ENCODE peak calls at places on chromosomes 13 and 19, in five cellular contexts. B is neuronal stem cell, D is H1, M is mammary epithelial cell, K is PC-3. P is an unnamed sample.

GRCh38 chr19:49712397-49712859 is 21.5 kb downstream of the CPT1C start:
- DNase-seq in D (peak; percentile 74), K (peak; percentile 86), M (no peak), B (no peak), P (peak; percentile 14)

GRCh38 chr13:64090311-64090710 is 2674.7 kb upstream of the PCDH20 start:
- DNase-seq in B (no peak), D (no peak), K (no peak), M (no peak), P (no peak)

GRCh38 chr13:114148521-114148855 is 16.1 kb upstream of the RASA3 start:
- DNase-seq in D (no peak), M (no peak), K (no peak), B (no peak), P (no peak)

GRCh38 chr19:4297901-4298771 is 4.1 kb downstream of the TMIGD2 start:
- DNase-seq in B (no peak), K (no peak), D (no peak), M (no peak), P (peak; percentile 11)

GRCh38 chr13:59103004-59103768 is 1060.5 kb downstream of the DIAPH3 start:
- DNase-seq in K (no peak), D (no peak), M (no peak), B (no peak), P (peak; percentile 83)

GRCh38 chr19:35429698-35430097 is 18.4 kb upstream of the FFAR2 start:
- DNase-seq in K (no peak), B (no peak), M (no peak), D (no peak), P (no peak)

GRCh38 chr13:75250526-75251183 is 231.3 kb downstream of the TBC1D4 start:
- DNase-seq in B (no peak), M (peak; percentile 53), D (no peak), K (no peak), P (peak; percentile 82)

GRCh38 chr19:5917431-5918107 is 3.5 kb downstream of the CAPS start:
- DNase-seq in B (no peak), K (no peak), M (no peak), D (no peak), P (no peak)

GRCh38 chr13:101417043-101417406 is 717 bp upstream of the NALCN start:
- DNase-seq in K (peak; percentile 91), B (no peak), D (no peak), M (peak; percentile 87), P (peak; percentile 51)

GRCh38 chr13:74768521-74769090 is 634.4 kb upstream of the KLF12 start:
- DNase-seq in D (no peak), K (no peak), M (no peak), B (no peak), P (no peak)

GRCh38 chr13:45325806-45326205 is 15.2 kb downstream of the TPT1 start:
- DNase-seq in D (no peak), K (peak; percentile 67), M (peak; percentile 87), B (no peak), P (peak; percentile 88)

GRCh38 chr13:97574926-97575325 is 141.0 kb downstream of the RAP2A start:
- DNase-seq in K (peak; percentile 59), D (peak; percentile 34), M (peak; percentile 3), B (no peak), P (no peak)

GRCh38 chr19:35718345-35719041 is 690 bp downstream of the KMT2B start:
- DNase-seq in K (peak; percentile 9), D (no peak), M (peak; percentile 23), B (peak; percentile 21), P (no peak)

GRCh38 chr13:94309997-94310842 is 169.3 kb downstream of the DCT start:
- DNase-seq in M (peak; percentile 81), B (no peak), D (no peak), K (peak; percentile 79), P (peak; percentile 96)

DNA sequence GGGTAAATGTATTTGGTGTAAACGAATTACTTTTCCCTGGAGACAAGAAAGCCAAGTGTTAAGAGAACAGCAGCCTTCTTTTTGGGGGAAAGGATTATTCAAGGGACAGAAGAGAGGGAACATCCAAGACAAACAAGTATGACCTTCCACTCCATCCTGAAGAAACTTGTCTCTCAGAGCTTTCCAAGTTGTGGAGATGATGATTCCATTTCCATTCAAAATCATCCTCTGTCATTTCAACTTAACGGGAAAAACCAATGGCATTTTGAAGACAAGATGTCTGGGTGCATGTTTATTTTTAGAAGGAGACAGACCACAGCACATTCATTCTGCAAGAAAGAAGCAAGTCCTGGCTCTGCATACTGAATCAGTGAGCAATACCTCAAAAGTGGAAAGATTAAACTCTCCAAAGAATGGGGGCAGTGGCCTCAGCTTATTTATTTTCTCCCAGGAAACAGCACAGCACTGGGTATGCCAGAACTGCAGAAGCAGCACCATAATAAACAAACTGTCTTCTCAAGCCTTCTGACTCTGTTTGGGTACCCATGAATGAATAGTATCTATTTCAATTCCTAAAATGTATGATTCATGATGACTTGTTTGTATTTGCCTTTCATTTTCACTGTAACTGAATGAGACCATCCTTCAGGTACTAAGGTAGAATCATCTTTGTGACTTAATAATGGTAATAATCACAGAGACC is 541.0 kb downstream of the RFC3 start:
- DNase-seq in D (no peak), K (peak; percentile 83), M (peak; percentile 91), B (no peak), P (peak; percentile 95)
- H3K9ac ChIP-seq in D (no peak overlapping the region), K (peak overlapping the region; percentile 45), M (no peak overlapping the region), B (no peak overlapping the region), P (peak overlapping the region; percentile 21)

GRCh38 chr19:14432817-14433453 is at the start of gene PKN1:
- DNase-seq in D (no peak), K (peak; percentile 46), M (no peak), B (peak; percentile 67), P (no peak)

GRCh38 chr19:14435320-14436050 is 2.4 kb downstream of the PKN1 start:
- DNase-seq in M (no peak), B (no peak), K (no peak), D (no peak), P (no peak)

GRCh38 chr19:14433454-14434156 is 499 bp downstream of the PKN1 start:
- DNase-seq in M (no peak), K (peak; percentile 47), B (no peak), D (no peak), P (no peak)

GRCh38 chr19:14434157-14434501 is 1.0 kb downstream of the PKN1 start:
- DNase-seq in D (no peak), K (peak; percentile 29), B (no peak), M (no peak), P (no peak)

GRCh38 chr19:14434543-14435319 is 1.6 kb downstream of the PKN1 start:
- DNase-seq in B (no peak), M (peak; percentile 63), K (peak; percentile 78), D (no peak), P (peak; percentile 61)
- H3K9ac ChIP-seq in B (no peak overlapping the region), M (no peak overlapping the region), K (peak overlapping the region; percentile 77), D (no peak overlapping the region), P (peak overlapping the region; percentile 22)

GRCh38 chr13:87919956-87920355 is 248.8 kb downstream of the SLITRK5 start:
- DNase-seq in B (no peak), K (no peak), M (no peak), D (no peak), P (no peak)
- H3K9ac ChIP-seq in B (no peak overlapping the region), K (no peak overlapping the region), M (no peak overlapping the region), D (no peak overlapping the region), P (no peak overlapping the region)

DNA sequence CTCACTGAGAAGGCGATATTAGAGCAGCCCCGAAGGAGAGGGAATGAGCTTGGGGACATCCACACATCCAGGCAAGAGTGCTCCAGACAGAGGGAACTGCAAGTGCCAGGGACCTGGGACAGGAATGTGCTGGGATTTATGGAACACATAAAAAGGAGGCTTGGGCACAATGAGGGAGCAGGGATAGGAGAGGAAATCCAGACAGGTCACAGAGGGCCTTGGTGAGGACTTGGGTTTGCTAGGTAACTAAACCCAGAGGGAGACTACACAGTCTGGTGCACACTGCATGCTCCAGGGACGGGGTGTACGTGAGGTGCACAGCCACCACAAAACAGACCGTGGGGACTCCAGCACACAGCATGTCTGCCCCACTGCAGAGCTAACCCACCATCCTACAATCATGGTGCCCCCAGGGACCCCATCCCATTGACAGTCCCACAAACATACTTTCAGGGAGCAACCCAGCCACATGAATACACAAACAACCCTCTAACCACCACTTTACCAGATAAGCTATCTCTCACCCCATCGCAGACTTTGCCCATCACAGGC is 5.6 kb upstream of the ZFP36 start:
- DNase-seq in K (no peak), D (no peak), M (no peak), B (no peak), P (no peak)
- H3K9ac ChIP-seq in K (no peak overlapping the region), D (no peak overlapping the region), M (no peak overlapping the region), B (peak overlapping the region; percentile 9), P (peak overlapping the region; percentile 96)

DNA sequence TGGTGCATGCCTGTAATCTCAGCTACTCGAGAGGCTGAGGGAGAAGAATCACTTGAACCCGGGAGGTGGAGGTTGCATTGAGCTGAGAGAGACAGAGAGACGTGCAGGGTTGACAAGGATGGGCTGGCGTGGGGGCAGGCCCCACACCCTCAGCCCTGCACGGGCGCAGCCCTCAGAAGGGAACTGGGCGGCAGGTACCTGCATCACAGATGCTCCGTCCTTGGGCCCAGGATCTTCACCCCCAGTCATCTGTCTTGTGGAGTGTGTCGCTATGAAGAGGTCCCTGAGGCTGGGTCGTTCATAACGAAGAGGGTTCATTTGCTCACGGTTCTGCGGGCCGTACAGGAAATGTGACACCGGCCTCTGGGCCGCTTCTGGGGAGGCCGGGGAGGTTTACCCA is 20.3 kb downstream of the C2CD4C start:
- DNase-seq in M (no peak), D (no peak), B (no peak), K (no peak), P (no peak)
- H3K9ac ChIP-seq in M (no peak overlapping the region), D (no peak overlapping the region), B (no peak overlapping the region), K (no peak overlapping the region), P (no peak overlapping the region)

DNA sequence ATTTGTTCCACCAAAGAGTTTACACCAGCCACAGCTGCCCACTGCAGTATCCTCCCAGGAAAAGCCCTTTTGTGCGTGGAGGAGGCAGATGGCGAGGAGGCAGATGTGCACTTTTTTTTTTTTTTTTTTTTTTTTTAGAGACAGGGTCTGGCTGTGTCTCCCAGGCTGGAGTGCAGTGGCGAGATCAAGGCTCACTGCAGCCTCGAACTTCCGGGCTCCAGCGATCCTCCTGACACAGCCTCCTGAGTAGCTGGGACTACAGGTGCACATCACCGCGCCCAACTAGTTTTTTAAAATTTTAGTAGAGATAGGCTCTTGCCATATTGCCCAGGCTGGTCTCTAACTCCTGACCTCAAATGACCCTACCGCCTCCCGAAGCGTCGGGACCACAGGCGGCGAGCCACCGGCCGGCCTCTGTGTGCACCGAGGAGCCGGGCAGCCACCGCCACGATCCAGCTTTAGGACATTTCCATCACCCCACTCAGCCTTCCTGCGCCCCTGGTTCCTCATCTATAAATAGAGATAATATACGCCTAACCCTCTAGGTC is 563 bp upstream of the PDCD5 start:
- DNase-seq in B (no peak), K (no peak), M (no peak), D (no peak), P (no peak)
- H3K9ac ChIP-seq in B (no peak overlapping the region), K (no peak overlapping the region), M (no peak overlapping the region), D (no peak overlapping the region), P (peak overlapping the region; percentile 39)

GRCh38 chr19:46181386-46181774 is 33.3 kb downstream of the IGFL2 start:
- DNase-seq in B (no peak), D (no peak), M (no peak), K (peak; percentile 52), P (peak; percentile 75)
- H3K9ac ChIP-seq in B (no peak overlapping the region), D (no peak overlapping the region), M (peak overlapping the region; percentile 8), K (peak overlapping the region; percentile 76), P (no peak overlapping the region)

P was measured in astrocyte.